ENCODE peak calls at places on chromosomes 6 and 20, in five cellular contexts. H is HT-29, O is NCI-H748 treated with DMSO at 0.1 percent for 48 hours, W is coronary artery, K is EL. D is an unnamed sample.

GRCh38 chr6:115885636-115886366 is 174.9 kb downstream of the FRK start:
- DNase-seq in H (no peak), O (no peak), W (no peak), K (no peak), D (no peak)

GRCh38 chr6:49849121-49849907 is 17.0 kb downstream of the CRISP1 start:
- DNase-seq in H (peak; percentile 67), O (peak; percentile 76), W (no peak), K (peak; percentile 39), D (peak; percentile 41)

GRCh38 chr20:43781215-43781614 is 54.4 kb upstream of the GTSF1L start:
- DNase-seq in H (no peak), O (no peak), W (no peak), K (no peak), D (no peak)

GRCh38 chr6:133768656-133769295 is 120.1 kb upstream of the TCF21 start:
- DNase-seq in H (peak; percentile 23), O (no peak), W (no peak), K (no peak), D (no peak)

GRCh38 chr6:41503841-41504525 is 42.2 kb upstream of the FOXP4 start:
- DNase-seq in H (no peak), O (no peak), W (no peak), K (peak; percentile 78), D (peak; percentile 37)

GRCh38 chr6:63709148-63709547 is 73.5 kb downstream of the PHF3 start:
- DNase-seq in H (no peak), O (no peak), W (no peak), K (no peak), D (no peak)

GRCh38 chr20:57724610-57725405 is 15.0 kb upstream of the PMEPA1 start:
- DNase-seq in H (no peak), O (no peak), W (no peak), K (no peak), D (no peak)

GRCh38 chr6:44593539-44593944 is 206.0 kb downstream of the CDC5L start:
- DNase-seq in H (peak; percentile 79), O (peak; percentile 74), W (no peak), K (peak; percentile 75), D (peak; percentile 53)

GRCh38 chr20:48722002-48722731 is 105.6 kb downstream of the PREX1 start:
- DNase-seq in H (no peak), O (no peak), W (peak; percentile 84), K (peak; percentile 48), D (peak; percentile 85)

GRCh38 chr20:50838707-50839385 is 44.0 kb downstream of the BCAS4 start:
- DNase-seq in H (no peak), O (no peak), W (no peak), K (no peak), D (no peak)

GRCh38 chr20:43915209-43916072 is 789 bp downstream of the TOX2 start:
- DNase-seq in H (no peak), O (no peak), W (no peak), K (peak; percentile 37), D (peak; percentile 29)

GRCh38 chr6:21596379-21597242 is 3.1 kb downstream of the SOX4 start:
- DNase-seq in H (peak; percentile 76), O (peak; percentile 86), W (peak; percentile 78), K (peak; percentile 64), D (peak; percentile 61)

GRCh38 chr6:15822835-15823234 is 160.0 kb upstream of the DTNBP1 start:
- DNase-seq in H (no peak), O (no peak), W (no peak), K (no peak), D (no peak)

GRCh38 chr20:46799781-46800180 is 90.3 kb downstream of the SLC2A10 start:
- DNase-seq in H (no peak), O (peak; percentile 10), W (no peak), K (no peak), D (no peak)

GRCh38 chr6:10613693-10614092 is 80.7 kb downstream of the C6orf52 start:
- DNase-seq in H (no peak), O (no peak), W (no peak), K (peak; percentile 18), D (peak; percentile 33)

GRCh38 chr6:56091159-56091869 is 156.1 kb downstream of the COL21A1 start:
- DNase-seq in H (peak; percentile 78), O (no peak), W (no peak), K (peak; percentile 56), D (peak; percentile 85)

GRCh38 chr20:15380770-15381169 is 1043.4 kb upstream of the FLRT3 start:
- DNase-seq in H (no peak), O (no peak), W (no peak), K (no peak), D (no peak)

GRCh38 chr6:4892785-4893485 is 110.9 kb downstream of the RPP40 start:
- DNase-seq in H (no peak), O (no peak), W (no peak), K (no peak), D (no peak)

GRCh38 chr6:139743629-139744028 is 369.2 kb upstream of the CITED2 start:
- DNase-seq in H (peak; percentile 61), O (no peak), W (no peak), K (peak; percentile 93), D (peak; percentile 92)

GRCh38 chr6:12182676-12183075 is 107.5 kb upstream of the EDN1 start:
- DNase-seq in H (no peak), O (no peak), W (no peak), K (peak; percentile 59), D (peak; percentile 30)

GRCh38 chr20:58069796-58070663 is 158.4 kb downstream of the ANKRD60 start:
- DNase-seq in H (no peak), O (no peak), W (peak; percentile 54), K (no peak), D (no peak)

GRCh38 chr6:3053231-3053508 is 15.1 kb upstream of the RIPK1 start:
- DNase-seq in H (no peak), O (no peak), W (no peak), K (no peak), D (no peak)

GRCh38 chr6:37868447-37868825 is 48.9 kb downstream of the ZFAND3 start:
- DNase-seq in H (no peak), O (no peak), W (no peak), K (peak; percentile 80), D (peak; percentile 57)

GRCh38 chr6:136181858-136182257 is 68.3 kb downstream of the MTFR2 start:
- DNase-seq in H (no peak), O (peak; percentile 36), W (no peak), K (no peak), D (no peak)

GRCh38 chr20:50366270-50367103 is 143.7 kb upstream of the PTPN1 start:
- DNase-seq in H (peak; percentile 100), O (peak; percentile 88), W (no peak), K (peak; percentile 61), D (peak; percentile 51)

GRCh38 chr6:142542704-142543233 is 241.0 kb downstream of the ADGRG6 start:
- DNase-seq in H (peak; percentile 28), O (no peak), W (no peak), K (peak; percentile 91), D (peak; percentile 73)

D was measured in HT1080.